ENCODE peak calls at places on chromosome 4, in four cellular contexts. One of them, this sample, is unnamed.

GRCh38 chr4:2799971-2800690 is 7.2 kb downstream of the SH3BP2 start:
- DNase-seq in HEK293T: no peak
- DNase-seq in A172: no peak
- DNase-seq in glutamatergic neuron: peak; percentile 32
- DNase-seq in this sample: no peak

GRCh38 chr4:106032851-106033286 is 137.6 kb downstream of the NPNT start:
- DNase-seq in HEK293T: no peak
- DNase-seq in glutamatergic neuron: no peak
- DNase-seq in A172: peak; percentile 78
- DNase-seq in this sample: no peak

GRCh38 chr4:801436-802124 is 24.3 kb downstream of the CPLX1 start:
- DNase-seq in HEK293T: no peak
- DNase-seq in A172: no peak
- DNase-seq in glutamatergic neuron: no peak
- DNase-seq in this sample: no peak

GRCh38 chr4:47510506-47511143 is 25.6 kb downstream of the ATP10D start:
- DNase-seq in A172: no peak
- DNase-seq in glutamatergic neuron: no peak
- DNase-seq in HEK293T: no peak
- DNase-seq in this sample: no peak

GRCh38 chr4:85028910-85029309 is 62.4 kb upstream of the WDFY3 start:
- DNase-seq in A172: peak; percentile 35
- DNase-seq in glutamatergic neuron: no peak
- DNase-seq in HEK293T: no peak
- DNase-seq in this sample: no peak

GRCh38 chr4:52925531-52925968 is 63.4 kb downstream of the RASL11B start:
- DNase-seq in glutamatergic neuron: no peak
- DNase-seq in HEK293T: peak; percentile 54
- DNase-seq in A172: no peak
- DNase-seq in this sample: no peak

GRCh38 chr4:504076-504475 is 5.1 kb downstream of the PIGG start:
- DNase-seq in HEK293T: no peak
- DNase-seq in glutamatergic neuron: no peak
- DNase-seq in A172: no peak
- DNase-seq in this sample: no peak

GRCh38 chr4:55277011-55277410 is 69.0 kb upstream of the SRD5A3 start:
- DNase-seq in HEK293T: no peak
- DNase-seq in A172: no peak
- DNase-seq in glutamatergic neuron: no peak
- DNase-seq in this sample: no peak

GRCh38 chr4:157014621-157015591 is 43.3 kb upstream of the PDGFC start:
- DNase-seq in A172: peak; percentile 77
- DNase-seq in glutamatergic neuron: no peak
- DNase-seq in HEK293T: no peak
- DNase-seq in this sample: no peak

GRCh38 chr4:85391568-85392410 is 83.2 kb upstream of the ARHGAP24 start:
- DNase-seq in HEK293T: no peak
- DNase-seq in glutamatergic neuron: no peak
- DNase-seq in A172: no peak
- DNase-seq in this sample: no peak

GRCh38 chr4:41121906-41122305 is 92.4 kb downstream of the APBB2 start:
- DNase-seq in HEK293T: no peak
- DNase-seq in A172: no peak
- DNase-seq in glutamatergic neuron: no peak
- DNase-seq in this sample: no peak

GRCh38 chr4:132955146-132955545 is 193.9 kb upstream of the PCDH10 start:
- DNase-seq in A172: no peak
- DNase-seq in glutamatergic neuron: no peak
- DNase-seq in HEK293T: no peak
- DNase-seq in this sample: no peak

GRCh38 chr4:169720529-169720928 is 37.2 kb downstream of the HPF1 start:
- DNase-seq in glutamatergic neuron: no peak
- DNase-seq in A172: no peak
- DNase-seq in HEK293T: no peak
- DNase-seq in this sample: no peak

GRCh38 chr4:43843501-43843900 is 605.1 kb downstream of the KCTD8 start:
- DNase-seq in glutamatergic neuron: no peak
- DNase-seq in HEK293T: no peak
- DNase-seq in A172: peak; percentile 22
- DNase-seq in this sample: no peak